ENCODE peak calls at places on chromosomes 2 and 18, in seven cellular contexts. One of them, this sample, is unnamed.

GRCh38 chr2:219692521-219692920 is 65.1 kb downstream of the SLC4A3 start:
- DNase-seq in GM12891: no peak
- DNase-seq in SK-N-SH: no peak
- DNase-seq in GM12878: no peak
- DNase-seq in HepG2: no peak
- DNase-seq in K562: no peak
- DNase-seq in H1: no peak
- DNase-seq in this sample: no peak

GRCh38 chr2:235868224-235868623 is 300.0 kb downstream of the GBX2 start:
- DNase-seq in GM12891: no peak
- DNase-seq in SK-N-SH: no peak
- DNase-seq in GM12878: no peak
- DNase-seq in HepG2: no peak
- DNase-seq in K562: no peak
- DNase-seq in H1: no peak
- DNase-seq in this sample: no peak

GRCh38 chr2:18219676-18220075 is 340.8 kb downstream of the RDH14 start:
- DNase-seq in GM12891: no peak
- DNase-seq in SK-N-SH: no peak
- DNase-seq in GM12878: no peak
- DNase-seq in HepG2: no peak
- DNase-seq in K562: no peak
- DNase-seq in H1: no peak
- DNase-seq in this sample: no peak

GRCh38 chr2:68727698-68728375 is 6.8 kb upstream of the ARHGAP25 start:
- DNase-seq in GM12891: no peak
- DNase-seq in SK-N-SH: no peak
- DNase-seq in GM12878: no peak
- DNase-seq in HepG2: no peak
- DNase-seq in K562: no peak
- DNase-seq in H1: no peak
- DNase-seq in this sample: no peak

GRCh38 chr2:70964596-70965386 is 13.6 kb upstream of the ANKRD53 start:
- DNase-seq in GM12891: peak; percentile 75
- DNase-seq in SK-N-SH: peak; percentile 84
- DNase-seq in GM12878: no peak
- DNase-seq in HepG2: peak; percentile 22
- DNase-seq in K562: peak; percentile 71
- DNase-seq in H1: no peak
- DNase-seq in this sample: peak; percentile 84

GRCh38 chr18:28523758-28524475 is 347.0 kb upstream of the CDH2 start:
- DNase-seq in GM12891: no peak
- DNase-seq in SK-N-SH: no peak
- DNase-seq in GM12878: no peak
- DNase-seq in HepG2: no peak
- DNase-seq in K562: no peak
- DNase-seq in H1: no peak
- DNase-seq in this sample: no peak

GRCh38 chr2:216866515-216867095 is 6.7 kb upstream of the TNP1 start:
- DNase-seq in GM12891: no peak
- DNase-seq in SK-N-SH: no peak
- DNase-seq in GM12878: no peak
- DNase-seq in HepG2: no peak
- DNase-seq in K562: no peak
- DNase-seq in H1: no peak
- DNase-seq in this sample: no peak

GRCh38 chr2:101150306-101151140 is 659 bp downstream of the TBC1D8 start:
- DNase-seq in GM12891: peak; percentile 61
- DNase-seq in SK-N-SH: peak; percentile 78
- DNase-seq in GM12878: no peak
- DNase-seq in HepG2: no peak
- DNase-seq in K562: peak; percentile 48
- DNase-seq in H1: no peak
- DNase-seq in this sample: peak; percentile 23

GRCh38 chr18:76348267-76349066 is 146.6 kb downstream of the ZNF516 start:
- DNase-seq in GM12891: no peak
- DNase-seq in SK-N-SH: no peak
- DNase-seq in GM12878: no peak
- DNase-seq in HepG2: peak; percentile 81
- DNase-seq in K562: no peak
- DNase-seq in H1: no peak
- DNase-seq in this sample: no peak

GRCh38 chr2:96098900-96099590 is 17.3 kb downstream of the ADRA2B start:
- DNase-seq in GM12891: peak; percentile 1
- DNase-seq in SK-N-SH: no peak
- DNase-seq in GM12878: no peak
- DNase-seq in HepG2: no peak
- DNase-seq in K562: no peak
- DNase-seq in H1: no peak
- DNase-seq in this sample: peak; percentile 1

GRCh38 chr2:26246818-26247217 is 2.1 kb downstream of the HADHB start:
- DNase-seq in GM12891: no peak
- DNase-seq in SK-N-SH: no peak
- DNase-seq in GM12878: peak; percentile 21
- DNase-seq in HepG2: no peak
- DNase-seq in K562: peak; percentile 33
- DNase-seq in H1: no peak
- DNase-seq in this sample: no peak

GRCh38 chr2:59182249-59182648 is 941.1 kb upstream of the FANCL start:
- DNase-seq in GM12891: peak; percentile 3
- DNase-seq in SK-N-SH: peak; percentile 52
- DNase-seq in GM12878: no peak
- DNase-seq in HepG2: peak; percentile 22
- DNase-seq in K562: peak; percentile 25
- DNase-seq in H1: peak; percentile 43
- DNase-seq in this sample: no peak

GRCh38 chr18:36009214-36009613 is 36.7 kb downstream of the RMP24 start:
- DNase-seq in GM12891: no peak
- DNase-seq in SK-N-SH: no peak
- DNase-seq in GM12878: no peak
- DNase-seq in HepG2: no peak
- DNase-seq in K562: no peak
- DNase-seq in H1: no peak
- DNase-seq in this sample: no peak

GRCh38 chr2:238670341-238670681 is 177.6 kb upstream of the TWIST2 start:
- DNase-seq in GM12891: no peak
- DNase-seq in SK-N-SH: no peak
- DNase-seq in GM12878: no peak
- DNase-seq in HepG2: no peak
- DNase-seq in K562: no peak
- DNase-seq in H1: no peak
- DNase-seq in this sample: no peak

GRCh38 chr2:98912957-98913915 is 22.8 kb downstream of the CRACDL start:
- DNase-seq in GM12891: no peak
- DNase-seq in SK-N-SH: no peak
- DNase-seq in GM12878: no peak
- DNase-seq in HepG2: no peak
- DNase-seq in K562: no peak
- DNase-seq in H1: no peak
- DNase-seq in this sample: no peak

GRCh38 chr2:113217455-113218282 is 43.9 kb downstream of the PSD4 start:
- DNase-seq in GM12891: no peak
- DNase-seq in SK-N-SH: no peak
- DNase-seq in GM12878: no peak
- DNase-seq in HepG2: peak; percentile 51
- DNase-seq in K562: no peak
- DNase-seq in H1: no peak
- DNase-seq in this sample: no peak

DNA sequence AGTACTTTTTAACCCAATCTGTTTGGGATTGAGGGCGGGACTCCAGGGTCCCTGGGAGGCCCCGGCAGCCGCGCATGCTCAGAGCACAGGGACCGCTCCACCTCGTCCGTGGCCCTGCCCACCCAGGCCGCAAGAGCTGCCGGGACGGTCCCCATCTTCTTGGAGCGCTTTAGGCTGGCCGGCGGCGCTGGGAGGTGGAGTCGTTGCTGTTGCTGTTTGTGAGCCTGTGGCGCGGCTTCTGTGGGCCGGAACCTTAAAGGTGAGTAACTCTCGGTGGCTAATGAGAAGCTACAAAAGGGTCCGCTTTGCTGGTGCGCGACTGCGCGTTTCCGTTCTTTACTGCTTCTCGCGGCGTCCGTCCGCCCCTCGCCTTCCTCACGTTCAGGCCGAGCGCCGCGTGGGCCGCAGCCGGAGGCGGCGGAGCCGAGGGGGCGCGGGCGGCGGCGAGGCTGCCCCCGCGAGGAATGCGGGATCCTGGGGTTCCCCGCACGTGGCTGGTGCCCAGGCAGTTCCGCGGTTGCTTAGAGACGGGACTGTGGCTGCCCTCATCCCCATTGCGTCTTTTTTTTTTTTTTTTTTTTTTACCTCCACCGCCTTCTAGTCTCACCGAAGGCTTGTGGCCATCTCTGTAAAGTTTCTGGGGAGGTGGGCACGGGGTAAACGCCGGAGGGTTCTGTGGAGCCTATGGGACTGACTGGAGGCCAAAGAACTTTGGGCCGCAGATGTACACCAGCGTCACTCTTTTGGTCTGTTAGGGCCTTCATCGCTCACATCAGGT is at the start of gene SSB:
- DNase-seq in GM12891: peak; percentile 77
- DNase-seq in SK-N-SH: peak; percentile 99
- DNase-seq in GM12878: peak; percentile 85
- DNase-seq in HepG2: peak; percentile 89
- DNase-seq in K562: peak; percentile 100
- DNase-seq in H1: peak; percentile 80
- DNase-seq in this sample: peak; percentile 80
- TF ChIP-seq POLR2AphosphoS5 in GM12891: peak; percentile 83
- TF ChIP-seq POLR2AphosphoS5 in SK-N-SH: peak; percentile 96
- TF ChIP-seq POLR2AphosphoS5 in GM12878: peak; percentile 81
- TF ChIP-seq POLR2AphosphoS5 in HepG2: peak; percentile 99
- TF ChIP-seq POLR2AphosphoS5 in K562: peak; percentile 98
- TF ChIP-seq POLR2AphosphoS5 in H1: peak; percentile 84
- TF ChIP-seq POLR2AphosphoS5 in this sample: peak; percentile 78

GRCh38 chr2:111042772-111043771 is 77.6 kb upstream of the BCL2L11 start:
- DNase-seq in GM12891: no peak
- DNase-seq in SK-N-SH: no peak
- DNase-seq in GM12878: no peak
- DNase-seq in HepG2: no peak
- DNase-seq in K562: no peak
- DNase-seq in H1: no peak
- DNase-seq in this sample: peak; percentile 40

GRCh38 chr2:111048856-111049551 is 71.7 kb upstream of the BCL2L11 start:
- DNase-seq in GM12891: no peak
- DNase-seq in SK-N-SH: peak; percentile 47
- DNase-seq in GM12878: no peak
- DNase-seq in HepG2: no peak
- DNase-seq in K562: no peak
- DNase-seq in H1: no peak
- DNase-seq in this sample: no peak

GRCh38 chr2:111044066-111044465 is 76.6 kb upstream of the BCL2L11 start:
- DNase-seq in GM12891: no peak
- DNase-seq in SK-N-SH: no peak
- DNase-seq in GM12878: no peak
- DNase-seq in HepG2: no peak
- DNase-seq in K562: no peak
- DNase-seq in H1: no peak
- DNase-seq in this sample: no peak

GRCh38 chr2:111046670-111047069 is 74.0 kb upstream of the BCL2L11 start:
- DNase-seq in GM12891: no peak
- DNase-seq in SK-N-SH: no peak
- DNase-seq in GM12878: no peak
- DNase-seq in HepG2: no peak
- DNase-seq in K562: no peak
- DNase-seq in H1: no peak
- DNase-seq in this sample: no peak

DNA sequence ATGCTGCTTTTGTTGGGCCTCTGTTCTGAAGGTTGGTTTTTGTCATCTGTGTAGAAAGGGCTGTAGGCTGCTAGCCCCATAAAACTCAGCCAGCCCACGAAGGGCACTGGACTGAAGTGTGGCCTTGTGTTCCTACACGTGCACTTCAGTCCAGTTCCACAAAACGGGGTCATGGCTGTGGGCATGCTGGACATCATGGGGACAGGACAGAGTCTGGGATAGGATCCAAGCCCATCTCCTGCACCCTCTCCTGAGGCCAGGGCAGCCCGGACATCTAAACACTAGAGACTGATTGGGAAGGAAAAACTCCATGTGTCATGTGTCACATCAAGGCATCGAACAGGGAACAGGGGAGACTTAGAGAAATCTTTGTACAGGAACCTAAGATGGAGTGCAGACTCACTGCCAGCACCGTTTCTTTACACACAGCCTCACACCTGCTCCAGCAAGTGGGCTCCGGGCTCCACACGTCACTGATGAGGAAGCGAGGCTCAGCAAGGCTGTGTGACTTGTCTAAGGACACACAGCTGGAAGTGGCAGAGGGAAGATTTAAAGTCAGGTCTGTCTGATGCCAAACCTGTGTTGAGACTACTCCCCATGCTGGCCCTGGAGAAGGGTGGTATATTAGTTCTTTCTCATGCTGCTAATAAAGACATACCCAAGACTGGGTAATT is 74.8 kb upstream of the BCL2L11 start:
- DNase-seq in GM12891: no peak
- DNase-seq in SK-N-SH: no peak
- DNase-seq in GM12878: no peak
- DNase-seq in HepG2: no peak
- DNase-seq in K562: no peak
- DNase-seq in H1: no peak
- DNase-seq in this sample: no peak
- TF ChIP-seq TAF1 in GM12891: no peak
- TF ChIP-seq TAF1 in SK-N-SH: no peak
- TF ChIP-seq TAF1 in GM12878: no peak
- TF ChIP-seq TAF1 in HepG2: no peak
- TF ChIP-seq TAF1 in K562: no peak
- TF ChIP-seq TAF1 in H1: no peak
- TF ChIP-seq TAF1 in this sample: no peak

GRCh38 chr18:10457798-10458197 is 3.4 kb downstream of the APCDD1 start:
- DNase-seq in GM12891: no peak
- DNase-seq in SK-N-SH: no peak
- DNase-seq in GM12878: no peak
- DNase-seq in HepG2: no peak
- DNase-seq in K562: no peak
- DNase-seq in H1: no peak
- DNase-seq in this sample: no peak
- TF ChIP-seq POLR2AphosphoS5 in GM12891: no peak
- TF ChIP-seq POLR2AphosphoS5 in SK-N-SH: no peak
- TF ChIP-seq POLR2AphosphoS5 in GM12878: no peak
- TF ChIP-seq POLR2AphosphoS5 in HepG2: no peak
- TF ChIP-seq POLR2AphosphoS5 in K562: no peak
- TF ChIP-seq POLR2AphosphoS5 in H1: no peak
- TF ChIP-seq POLR2AphosphoS5 in this sample: no peak

DNA sequence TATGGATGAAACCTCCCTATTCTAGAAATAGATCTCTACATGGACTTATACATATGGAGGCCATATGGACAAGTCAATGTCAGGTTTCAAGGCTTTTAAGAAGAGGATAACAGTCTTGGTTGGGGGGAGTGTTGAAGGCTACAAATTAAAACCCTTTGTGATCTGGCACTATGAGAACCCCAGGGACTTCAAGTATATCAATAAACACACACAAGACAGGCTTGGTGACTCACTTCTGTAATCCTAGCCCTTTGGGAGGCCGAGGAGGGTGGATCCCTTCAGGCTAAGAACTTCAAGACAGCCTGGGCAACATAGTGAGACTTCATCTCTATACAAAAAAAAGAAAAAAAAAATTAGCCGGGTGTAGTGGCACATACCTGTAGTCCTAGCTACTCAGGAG is 127.2 kb upstream of the SP5 start:
- DNase-seq in GM12891: no peak
- DNase-seq in SK-N-SH: no peak
- DNase-seq in GM12878: no peak
- DNase-seq in HepG2: no peak
- DNase-seq in K562: no peak
- DNase-seq in H1: no peak
- DNase-seq in this sample: no peak
- TF ChIP-seq TAF1 in GM12891: no peak
- TF ChIP-seq TAF1 in SK-N-SH: no peak
- TF ChIP-seq TAF1 in GM12878: no peak
- TF ChIP-seq TAF1 in HepG2: no peak
- TF ChIP-seq TAF1 in K562: no peak
- TF ChIP-seq TAF1 in H1: no peak
- TF ChIP-seq TAF1 in this sample: no peak

This sample was measured in GM12892.